ENCODE peak calls at places on chromosomes 2 and 18, in seven cellular contexts. One of them, this sample, is unnamed.
A peak's percentile ranks its signal among the peaks of the same experiment; 100 is the strongest.

GRCh38 chr2:47072728-47073191 is 82.3 kb downstream of the STPG4 start:
- DNase-seq in AG04450: no peak
- DNase-seq in ovary: peak; percentile 40
- DNase-seq in GM23248: no peak
- DNase-seq in transverse colon: peak; percentile 53
- DNase-seq in WERI-Rb-1: no peak
- DNase-seq in PC-3: no peak
- DNase-seq in this sample: no peak

GRCh38 chr2:128395640-128396499 is 77.2 kb upstream of the HS6ST1 start:
- DNase-seq in AG04450: no peak
- DNase-seq in WERI-Rb-1: no peak
- DNase-seq in GM23248: no peak
- DNase-seq in PC-3: peak; percentile 64
- DNase-seq in ovary: no peak
- DNase-seq in transverse colon: peak; percentile 5
- DNase-seq in this sample: peak; percentile 32

GRCh38 chr18:59096098-59096779 is 43.4 kb upstream of the SEC11C start:
- DNase-seq in PC-3: no peak
- DNase-seq in AG04450: no peak
- DNase-seq in GM23248: no peak
- DNase-seq in WERI-Rb-1: no peak
- DNase-seq in ovary: no peak
- DNase-seq in transverse colon: no peak
- DNase-seq in this sample: no peak

GRCh38 chr2:71801969-71802368 is 345.7 kb downstream of the CYP26B1 start:
- DNase-seq in transverse colon: peak; percentile 30
- DNase-seq in GM23248: peak; percentile 79
- DNase-seq in WERI-Rb-1: peak; percentile 91
- DNase-seq in PC-3: peak; percentile 70
- DNase-seq in AG04450: no peak
- DNase-seq in ovary: no peak
- DNase-seq in this sample: peak; percentile 79

GRCh38 chr2:11123856-11124759 is 31.2 kb upstream of the SLC66A3 start:
- DNase-seq in ovary: no peak
- DNase-seq in GM23248: peak; percentile 73
- DNase-seq in PC-3: peak; percentile 85
- DNase-seq in transverse colon: peak; percentile 81
- DNase-seq in WERI-Rb-1: peak; percentile 89
- DNase-seq in AG04450: no peak
- DNase-seq in this sample: peak; percentile 52

GRCh38 chr18:64398320-64398719 is 249.4 kb upstream of the LINC00305 start:
- DNase-seq in GM23248: no peak
- DNase-seq in WERI-Rb-1: no peak
- DNase-seq in ovary: no peak
- DNase-seq in PC-3: no peak
- DNase-seq in transverse colon: no peak
- DNase-seq in AG04450: no peak
- DNase-seq in this sample: no peak

GRCh38 chr2:43566461-43566729 is 29.4 kb downstream of the THADA start:
- DNase-seq in PC-3: no peak
- DNase-seq in transverse colon: no peak
- DNase-seq in AG04450: no peak
- DNase-seq in GM23248: no peak
- DNase-seq in ovary: no peak
- DNase-seq in WERI-Rb-1: no peak
- DNase-seq in this sample: no peak

GRCh38 chr2:190791347-190791982 is 89.2 kb upstream of the GLS start:
- DNase-seq in PC-3: peak; percentile 63
- DNase-seq in WERI-Rb-1: no peak
- DNase-seq in ovary: no peak
- DNase-seq in AG04450: no peak
- DNase-seq in transverse colon: no peak
- DNase-seq in GM23248: peak; percentile 83
- DNase-seq in this sample: peak; percentile 58

GRCh38 chr18:32956591-32957310 is 183.9 kb upstream of the KLHL14 start:
- DNase-seq in ovary: no peak
- DNase-seq in PC-3: no peak
- DNase-seq in GM23248: peak; percentile 50
- DNase-seq in transverse colon: no peak
- DNase-seq in AG04450: peak; percentile 2
- DNase-seq in WERI-Rb-1: no peak
- DNase-seq in this sample: no peak

GRCh38 chr2:85953476-85953875 is 64.7 kb upstream of the ST3GAL5 start:
- DNase-seq in WERI-Rb-1: no peak
- DNase-seq in transverse colon: no peak
- DNase-seq in GM23248: peak; percentile 35
- DNase-seq in PC-3: no peak
- DNase-seq in AG04450: no peak
- DNase-seq in ovary: no peak
- DNase-seq in this sample: no peak

GRCh38 chr2:9200634-9201015 is 6.0 kb upstream of the ASAP2 start:
- DNase-seq in PC-3: no peak
- DNase-seq in transverse colon: no peak
- DNase-seq in ovary: no peak
- DNase-seq in GM23248: no peak
- DNase-seq in AG04450: no peak
- DNase-seq in WERI-Rb-1: no peak
- DNase-seq in this sample: no peak

GRCh38 chr2:151637284-151637781 is 96.9 kb downstream of the NEB start:
- DNase-seq in GM23248: no peak
- DNase-seq in AG04450: no peak
- DNase-seq in PC-3: no peak
- DNase-seq in transverse colon: peak; percentile 23
- DNase-seq in ovary: no peak
- DNase-seq in WERI-Rb-1: no peak
- DNase-seq in this sample: no peak

GRCh38 chr2:18496516-18496915 is 63.9 kb downstream of the RDH14 start:
- DNase-seq in ovary: no peak
- DNase-seq in WERI-Rb-1: no peak
- DNase-seq in PC-3: no peak
- DNase-seq in AG04450: no peak
- DNase-seq in GM23248: no peak
- DNase-seq in transverse colon: no peak
- DNase-seq in this sample: peak; percentile 86

GRCh38 chr2:1736045-1736444 is 8.3 kb downstream of the PXDN start:
- DNase-seq in transverse colon: no peak
- DNase-seq in AG04450: no peak
- DNase-seq in GM23248: peak; percentile 59
- DNase-seq in PC-3: no peak
- DNase-seq in WERI-Rb-1: no peak
- DNase-seq in ovary: no peak
- DNase-seq in this sample: no peak

GRCh38 chr18:43159091-43159490 is 43.6 kb upstream of the RIT2 start:
- DNase-seq in ovary: no peak
- DNase-seq in WERI-Rb-1: no peak
- DNase-seq in transverse colon: no peak
- DNase-seq in AG04450: no peak
- DNase-seq in PC-3: no peak
- DNase-seq in GM23248: peak; percentile 6
- DNase-seq in this sample: peak; percentile 22

GRCh38 chr2:231922311-231922710 is 3.9 kb downstream of the NPPC start:
- DNase-seq in WERI-Rb-1: no peak
- DNase-seq in ovary: no peak
- DNase-seq in AG04450: no peak
- DNase-seq in transverse colon: no peak
- DNase-seq in GM23248: no peak
- DNase-seq in PC-3: no peak
- DNase-seq in this sample: no peak

GRCh38 chr18:23342506-23342905 is 110.6 kb upstream of the RIOK3 start:
- DNase-seq in PC-3: no peak
- DNase-seq in ovary: no peak
- DNase-seq in transverse colon: no peak
- DNase-seq in GM23248: no peak
- DNase-seq in WERI-Rb-1: no peak
- DNase-seq in AG04450: no peak
- DNase-seq in this sample: no peak
- H3K4me3 ChIP-seq in PC-3: no peak overlapping the region
- H3K4me3 ChIP-seq in ovary: no peak overlapping the region
- H3K4me3 ChIP-seq in transverse colon: no peak overlapping the region
- H3K4me3 ChIP-seq in GM23248: no peak overlapping the region
- H3K4me3 ChIP-seq in WERI-Rb-1: no peak overlapping the region
- H3K4me3 ChIP-seq in AG04450: no peak overlapping the region
- H3K4me3 ChIP-seq in this sample: no peak overlapping the region

GRCh38 chr18:36322408-36322728 is 24.9 kb downstream of the FHOD3 start:
- DNase-seq in ovary: no peak
- DNase-seq in AG04450: no peak
- DNase-seq in GM23248: no peak
- DNase-seq in PC-3: no peak
- DNase-seq in WERI-Rb-1: no peak
- DNase-seq in transverse colon: no peak
- DNase-seq in this sample: no peak
- H3K27ac ChIP-seq in ovary: no peak overlapping the region
- H3K27ac ChIP-seq in AG04450: no peak overlapping the region
- H3K27ac ChIP-seq in GM23248: no peak overlapping the region
- H3K27ac ChIP-seq in PC-3: no peak overlapping the region
- H3K27ac ChIP-seq in WERI-Rb-1: no peak overlapping the region
- H3K27ac ChIP-seq in transverse colon: no peak overlapping the region
- H3K27ac ChIP-seq in this sample: no peak overlapping the region

GRCh38 chr2:79552653-79553052 is 39.8 kb downstream of the CTNNA2 start:
- DNase-seq in AG04450: no peak
- DNase-seq in GM23248: no peak
- DNase-seq in PC-3: no peak
- DNase-seq in WERI-Rb-1: no peak
- DNase-seq in transverse colon: no peak
- DNase-seq in ovary: no peak
- DNase-seq in this sample: no peak
- H3K9me3 ChIP-seq in AG04450: peaks cover 18% of the 10 kb centered on the region
- H3K9me3 ChIP-seq in GM23248: no peaks in the 10 kb centered on the region
- H3K9me3 ChIP-seq in PC-3: peaks cover 54% of the 10 kb centered on the region
- H3K9me3 ChIP-seq in WERI-Rb-1: peaks cover 18% of the 10 kb centered on the region
- H3K9me3 ChIP-seq in transverse colon: no peaks in the 10 kb centered on the region
- H3K9me3 ChIP-seq in ovary: no peaks in the 10 kb centered on the region
- H3K9me3 ChIP-seq in this sample: no peaks in the 10 kb centered on the region

GRCh38 chr2:178530625-178531142 is 50.4 kb downstream of the PLEKHA3 start:
- DNase-seq in GM23248: peak; percentile 21
- DNase-seq in WERI-Rb-1: no peak
- DNase-seq in AG04450: no peak
- DNase-seq in transverse colon: no peak
- DNase-seq in PC-3: no peak
- DNase-seq in ovary: no peak
- DNase-seq in this sample: no peak
- H3K4me3 ChIP-seq in GM23248: no peak overlapping the region
- H3K4me3 ChIP-seq in WERI-Rb-1: no peak overlapping the region
- H3K4me3 ChIP-seq in AG04450: no peak overlapping the region
- H3K4me3 ChIP-seq in transverse colon: no peak overlapping the region
- H3K4me3 ChIP-seq in PC-3: no peak overlapping the region
- H3K4me3 ChIP-seq in ovary: no peak overlapping the region
- H3K4me3 ChIP-seq in this sample: no peak overlapping the region

GRCh38 chr2:202050652-202051051 is 17.0 kb downstream of the FZD7 start:
- DNase-seq in transverse colon: no peak
- DNase-seq in AG04450: no peak
- DNase-seq in ovary: no peak
- DNase-seq in WERI-Rb-1: no peak
- DNase-seq in PC-3: no peak
- DNase-seq in GM23248: no peak
- DNase-seq in this sample: no peak

GRCh38 chr2:202052235-202052634 is 18.6 kb downstream of the FZD7 start:
- DNase-seq in GM23248: no peak
- DNase-seq in AG04450: no peak
- DNase-seq in ovary: no peak
- DNase-seq in WERI-Rb-1: no peak
- DNase-seq in transverse colon: no peak
- DNase-seq in PC-3: no peak
- DNase-seq in this sample: no peak

GRCh38 chr2:202049840-202050239 is 16.2 kb downstream of the FZD7 start:
- DNase-seq in AG04450: no peak
- DNase-seq in PC-3: no peak
- DNase-seq in transverse colon: no peak
- DNase-seq in ovary: no peak
- DNase-seq in WERI-Rb-1: no peak
- DNase-seq in GM23248: no peak
- DNase-seq in this sample: no peak

GRCh38 chr2:202049092-202049728 is 15.6 kb downstream of the FZD7 start:
- DNase-seq in WERI-Rb-1: no peak
- DNase-seq in AG04450: no peak
- DNase-seq in GM23248: no peak
- DNase-seq in transverse colon: no peak
- DNase-seq in ovary: no peak
- DNase-seq in PC-3: no peak
- DNase-seq in this sample: no peak

DNA sequence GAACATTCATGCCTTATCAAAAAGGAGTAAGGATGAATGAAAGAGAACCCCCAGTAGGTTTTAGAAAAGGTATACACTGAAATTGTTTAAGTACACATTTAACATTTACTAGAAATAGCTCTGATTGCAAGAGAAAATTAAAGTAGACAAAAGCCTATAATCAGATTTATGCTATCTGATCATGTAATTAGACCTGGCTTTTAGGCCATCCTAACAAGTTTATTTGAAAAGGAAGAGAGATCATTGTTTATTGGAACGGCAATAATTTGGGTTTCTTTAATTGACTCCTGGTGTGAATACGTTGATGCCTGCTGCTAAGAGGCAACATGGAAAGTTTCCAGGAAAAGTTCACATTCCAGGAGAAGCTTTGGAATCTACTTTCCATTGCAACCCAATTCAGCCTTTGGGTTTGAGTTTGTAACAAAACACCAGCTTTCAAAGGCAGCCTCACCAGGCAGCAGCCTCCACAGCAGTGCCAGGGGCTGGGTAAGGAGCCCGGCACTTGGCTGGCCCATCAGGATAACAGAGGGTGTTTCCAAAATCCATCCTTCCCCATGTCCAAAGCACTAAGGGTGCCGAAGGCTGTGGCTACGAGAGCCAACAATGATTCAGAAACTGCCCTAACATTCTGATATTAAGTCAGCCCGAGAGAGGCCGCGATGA is 18.0 kb downstream of the FZD7 start:
- DNase-seq in ovary: no peak
- DNase-seq in PC-3: no peak
- DNase-seq in transverse colon: no peak
- DNase-seq in AG04450: no peak
- DNase-seq in WERI-Rb-1: no peak
- DNase-seq in GM23248: peak; percentile 60
- DNase-seq in this sample: no peak
- H3K27ac ChIP-seq in ovary: no peak overlapping the region
- H3K27ac ChIP-seq in PC-3: no peak overlapping the region
- H3K27ac ChIP-seq in transverse colon: no peak overlapping the region
- H3K27ac ChIP-seq in AG04450: no peak overlapping the region
- H3K27ac ChIP-seq in WERI-Rb-1: no peak overlapping the region
- H3K27ac ChIP-seq in GM23248: peak overlapping the region; percentile 8
- H3K27ac ChIP-seq in this sample: no peak overlapping the region

GRCh38 chr18:36046898-36047297 is 20.5 kb downstream of the RPRD1A start:
- DNase-seq in GM23248: no peak
- DNase-seq in AG04450: no peak
- DNase-seq in ovary: no peak
- DNase-seq in transverse colon: no peak
- DNase-seq in WERI-Rb-1: no peak
- DNase-seq in PC-3: no peak
- DNase-seq in this sample: no peak
- H3K9me3 ChIP-seq in GM23248: no peaks in the 10 kb centered on the region
- H3K9me3 ChIP-seq in AG04450: no peaks in the 10 kb centered on the region
- H3K9me3 ChIP-seq in ovary: no peaks in the 10 kb centered on the region
- H3K9me3 ChIP-seq in transverse colon: peaks cover 6% of the 10 kb centered on the region
- H3K9me3 ChIP-seq in WERI-Rb-1: no peaks in the 10 kb centered on the region
- H3K9me3 ChIP-seq in PC-3: no peaks in the 10 kb centered on the region
- H3K9me3 ChIP-seq in this sample: no peaks in the 10 kb centered on the region

This sample was measured in SJCRH30.